ENCODE peak calls at places on chromosomes 1 and 21, in nine cellular contexts. M, A, E, C, S, T, G, I and R are unnamed samples. For H3K4me1, the result is how much of the 10 kb centered on the place peaks cover.

GRCh38 chr1:244461254-244462071 is at the start of gene CATSPERE:
- DNase-seq in C (peak), E (no peak), M (peak), A (peak), I (peak), T (peak), G (peak), S (peak), R (peak)

GRCh38 chr1:202405928-202406327 is 57.4 kb downstream of the PPP1R12B start:
- DNase-seq in I (no peak), M (no peak), C (no peak), T (no peak), A (no peak), S (no peak), E (no peak), G (no peak), R (no peak)

GRCh38 chr1:58899581-58900271 is 115.9 kb upstream of the JUN start:
- DNase-seq in C (no peak), S (no peak), M (peak), A (no peak), G (no peak), T (no peak), E (no peak), I (no peak), R (no peak)

GRCh38 chr1:179026813-179027664 is 1.3 kb downstream of the FAM20B start:
- DNase-seq in E (no peak), C (no peak), I (no peak), G (no peak), S (no peak), M (no peak), T (no peak), A (no peak), R (no peak)

GRCh38 chr1:30889506-30889905 is 19.1 kb downstream of the SDC3 start:
- DNase-seq in M (no peak), E (no peak), C (no peak), I (no peak), A (no peak), T (no peak), S (no peak), G (no peak), R (no peak)

GRCh38 chr1:227937531-227938145 is 10.1 kb downstream of the WNT9A start:
- DNase-seq in E (no peak), I (no peak), A (no peak), C (no peak), M (no peak), T (no peak), G (no peak), S (no peak), R (no peak)

GRCh38 chr1:227082999-227083746 is 143.1 kb downstream of the COQ8A start:
- DNase-seq in T (no peak), A (no peak), E (no peak), M (no peak), I (no peak), C (no peak), S (no peak), G (no peak), R (no peak)

GRCh38 chr1:80909175-80909784 is 891.5 kb upstream of the ADGRL2 start:
- DNase-seq in E (no peak), T (no peak), C (no peak), G (no peak), I (no peak), A (no peak), M (no peak), S (no peak), R (no peak)

GRCh38 chr21:39187141-39187540 is 3.9 kb upstream of the PSMG1 start:
- DNase-seq in A (no peak), E (no peak), I (no peak), M (no peak), S (no peak), G (no peak), C (no peak), T (peak), R (no peak)

GRCh38 chr1:30327370-30328099 is 395.9 kb downstream of the MATN1 start:
- DNase-seq in T (no peak), S (no peak), E (no peak), C (no peak), I (no peak), G (no peak), A (peak), M (no peak), R (no peak)

GRCh38 chr1:177912991-177913390 is 56.9 kb downstream of the SEC16B start:
- DNase-seq in T (no peak), M (peak), G (no peak), A (no peak), E (no peak), C (no peak), I (no peak), S (no peak), R (no peak)

GRCh38 chr1:178716111-178716510 is 8.9 kb upstream of the RALGPS2 start:
- DNase-seq in M (no peak), A (no peak), I (no peak), S (no peak), G (no peak), E (no peak), C (no peak), T (no peak), R (no peak)

GRCh38 chr1:246831543-246831942 is 100.2 kb downstream of the AHCTF1 start:
- DNase-seq in C (no peak), M (no peak), A (no peak), G (no peak), T (no peak), E (no peak), S (no peak), I (no peak), R (no peak)

GRCh38 chr1:172320723-172321122 is 99.8 kb upstream of the C1orf105 start:
- DNase-seq in M (no peak), I (no peak), A (no peak), C (no peak), T (no peak), G (no peak), S (no peak), E (no peak), R (peak)

DNA sequence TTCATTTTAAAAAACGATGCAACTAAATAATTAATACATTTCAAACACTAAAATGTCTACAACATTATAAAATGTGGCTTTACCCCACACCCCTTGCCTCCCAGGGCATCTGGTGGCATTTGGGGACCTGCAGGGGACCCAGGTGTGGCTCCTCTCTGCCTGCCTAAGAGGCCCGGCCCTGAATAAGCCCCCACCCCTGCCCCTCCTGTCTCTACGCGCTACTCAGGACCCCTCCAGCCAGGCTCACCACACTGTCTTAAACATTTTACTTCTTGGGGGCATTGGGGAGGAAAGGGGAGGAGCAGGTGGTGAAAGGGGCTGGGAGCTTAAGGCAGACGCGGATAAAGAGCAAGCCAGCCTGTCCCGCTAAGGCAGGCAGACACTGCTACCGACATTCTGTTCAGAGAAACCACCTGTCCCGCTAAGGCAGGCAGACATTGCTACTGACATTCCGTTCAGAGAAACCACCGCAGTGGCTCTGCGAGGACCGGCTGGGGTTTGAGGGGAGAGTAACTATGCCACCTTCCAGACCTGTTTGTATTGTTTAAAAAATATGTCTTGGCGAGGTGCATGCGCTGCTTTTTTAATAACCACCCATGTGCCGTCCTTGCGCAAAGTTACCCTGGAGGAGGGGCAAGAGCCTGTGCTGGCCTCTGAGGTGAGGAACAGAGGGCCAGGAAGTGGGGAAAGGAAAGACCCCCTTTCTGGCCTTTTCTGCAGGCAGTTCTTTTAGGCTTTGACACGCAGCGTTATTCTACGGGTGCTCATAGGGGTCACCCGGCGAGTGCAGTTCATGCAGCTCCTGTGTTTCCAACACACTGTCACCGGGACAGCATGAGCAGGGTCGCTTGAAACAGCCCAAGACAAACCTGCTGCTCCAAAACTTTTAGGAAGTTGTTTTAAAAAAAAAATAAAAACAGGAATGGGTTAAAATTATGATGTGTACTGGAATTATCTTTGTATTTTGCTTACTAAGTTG is 51.3 kb upstream of the RIPK4 start:
- DNase-seq in E (no peak), T (no peak), G (no peak), C (no peak), S (no peak), I (no peak), A (no peak), M (no peak), R (no peak)
- H3K27ac ChIP-seq in E (peak), T (no peak), G (no peak), C (no peak), S (no peak), I (no peak), A (no peak), M (no peak), R (no peak)

GRCh38 chr1:50425376-50426107 is 2.3 kb upstream of the DMRTA2 start:
- DNase-seq in G (no peak), M (no peak), A (no peak), C (no peak), T (no peak), S (no peak), E (no peak), I (no peak), R (no peak)
- TF ChIP-seq CTCF in G (no peak), M (no peak), A (no peak), C (no peak), T (no peak), S (no peak), E (no peak), I (no peak), R (no peak)

GRCh38 chr1:94650301-94650700 is 108.7 kb upstream of the F3 start:
- DNase-seq in S (no peak), C (no peak), M (no peak), I (no peak), G (no peak), A (no peak), E (no peak), T (no peak), R (no peak)
- H3K4me1 ChIP-seq in S (under half), C (under half), M (under half), I (under half), G (under half), A (under half), E (under half), T (under half), R (under half)

GRCh38 chr1:153612111-153612754 is 704 bp downstream of the S100A16 start:
- DNase-seq in M (no peak), A (no peak), T (no peak), G (no peak), C (no peak), E (no peak), I (no peak), S (no peak), R (no peak)
- H3K27ac ChIP-seq in M (peak), A (no peak), T (no peak), G (peak), C (peak), E (peak), I (peak), S (peak), R (peak)

GRCh38 chr1:94095112-94095637 is 25.8 kb downstream of the ABCA4 start:
- DNase-seq in C (no peak), G (peak), T (no peak), A (peak), E (no peak), S (peak), I (peak), M (peak), R (peak)
- TF ChIP-seq CTCF in C (no peak), G (no peak), T (no peak), A (no peak), E (no peak), S (no peak), I (no peak), M (no peak), R (no peak)

GRCh38 chr1:205842177-205842576 is 7.8 kb downstream of the PM20D1 start:
- DNase-seq in S (no peak), M (no peak), T (no peak), C (no peak), I (no peak), G (no peak), E (no peak), A (no peak), R (no peak)

GRCh38 chr1:205837380-205837970 is 12.5 kb downstream of the PM20D1 start:
- DNase-seq in I (no peak), M (no peak), G (no peak), S (no peak), T (no peak), C (no peak), A (no peak), E (no peak), R (no peak)

GRCh38 chr1:205834751-205835150 is 15.2 kb downstream of the PM20D1 start:
- DNase-seq in C (no peak), G (no peak), S (no peak), E (no peak), M (peak), I (no peak), T (no peak), A (no peak), R (no peak)

GRCh38 chr1:205843031-205843859 is 6.7 kb downstream of the PM20D1 start:
- DNase-seq in C (no peak), T (no peak), E (no peak), G (no peak), I (no peak), A (no peak), S (no peak), M (no peak), R (no peak)

GRCh38 chr1:205840524-205840923 is 9.4 kb downstream of the PM20D1 start:
- DNase-seq in C (no peak), E (no peak), I (no peak), M (no peak), A (no peak), G (no peak), S (no peak), T (no peak), R (no peak)
- H3K4me1 ChIP-seq in C (under half), E (under half), I (under half), M (under half), A (under half), G (under half), S (under half), T (under half), R (under half)